ENCODE peak calls at places on chromosomes 1 and 21, in seven cellular contexts. Z, L, C, E, W, A and I are unnamed samples.

GRCh38 chr1:64197076-64197475 is 6.3 kb upstream of the UBE2U start:
- DNase-seq in Z (no peak), L (no peak), C (no peak), E (no peak), W (no peak), A (no peak), I (no peak)

GRCh38 chr21:31526040-31526439 is 133.5 kb upstream of the SOD1 start:
- DNase-seq in Z (no peak), L (peak; percentile 45), C (no peak), E (no peak), W (no peak), A (peak; percentile 75), I (peak; percentile 49)

GRCh38 chr21:15966216-15966615 is 236.4 kb downstream of the USP25 start:
- DNase-seq in Z (no peak), L (no peak), C (no peak), E (no peak), W (no peak), A (no peak), I (no peak)

GRCh38 chr1:186923434-186923833 is 94.7 kb downstream of the PLA2G4A start:
- DNase-seq in Z (no peak), L (no peak), C (no peak), E (no peak), W (no peak), A (no peak), I (no peak)

GRCh38 chr21:34183331-34183928 is 110.1 kb downstream of the MRPS6 start:
- DNase-seq in Z (no peak), L (no peak), C (no peak), E (no peak), W (no peak), A (no peak), I (no peak)

GRCh38 chr1:21669287-21670058 is at the start of gene RAP1GAP:
- DNase-seq in Z (no peak), L (no peak), C (peak; percentile 79), E (no peak), W (no peak), A (peak; percentile 82), I (peak; percentile 61)

GRCh38 chr1:230797376-230798186 is 50.4 kb downstream of the CAPN9 start:
- DNase-seq in Z (peak; percentile 73), L (peak; percentile 33), C (peak; percentile 81), E (peak; percentile 81), W (peak; percentile 41), A (peak; percentile 85), I (peak; percentile 72)

GRCh38 chr1:181010789-181011188 is 11.9 kb downstream of the STX6 start:
- DNase-seq in Z (peak; percentile 68), L (no peak), C (no peak), E (no peak), W (no peak), A (no peak), I (no peak)

GRCh38 chr1:161954050-161954449 is 69.6 kb downstream of the OLFML2B start:
- DNase-seq in Z (no peak), L (no peak), C (no peak), E (no peak), W (no peak), A (no peak), I (no peak)

GRCh38 chr1:14949270-14949835 is 204.2 kb upstream of the TMEM51 start:
- DNase-seq in Z (no peak), L (no peak), C (no peak), E (no peak), W (no peak), A (no peak), I (no peak)

GRCh38 chr1:153796786-153797659 is 21.8 kb downstream of the SLC27A3 start:
- DNase-seq in Z (peak; percentile 61), L (peak; percentile 59), C (peak; percentile 83), E (peak; percentile 71), W (peak; percentile 42), A (peak; percentile 94), I (peak; percentile 84)

GRCh38 chr1:99646885-99647284 is 972 bp downstream of the PALMD start:
- DNase-seq in Z (no peak), L (no peak), C (no peak), E (no peak), W (no peak), A (no peak), I (no peak)
- H3K9ac ChIP-seq in Z (no peak overlapping the region), L (peak overlapping the region; percentile 91), C (no peak overlapping the region), E (no peak overlapping the region), W (no peak overlapping the region), A (no peak overlapping the region), I (no peak overlapping the region)

GRCh38 chr1:8026153-8026975 is at the start of gene ERRFI1:
- DNase-seq in Z (peak; percentile 93), L (peak; percentile 93), C (peak; percentile 98), E (peak; percentile 97), W (peak; percentile 83), A (peak; percentile 97), I (peak; percentile 91)
- H3K27ac ChIP-seq in Z (peak within 1 kb of the TSS; percentile 95), L (peak within 1 kb of the TSS; percentile 93), C (peak within 1 kb of the TSS; percentile 48), E (peak within 1 kb of the TSS; percentile 94), W (peak within 1 kb of the TSS; percentile 99), A (peak within 1 kb of the TSS; percentile 78), I (no peak within 1 kb of the TSS)

DNA sequence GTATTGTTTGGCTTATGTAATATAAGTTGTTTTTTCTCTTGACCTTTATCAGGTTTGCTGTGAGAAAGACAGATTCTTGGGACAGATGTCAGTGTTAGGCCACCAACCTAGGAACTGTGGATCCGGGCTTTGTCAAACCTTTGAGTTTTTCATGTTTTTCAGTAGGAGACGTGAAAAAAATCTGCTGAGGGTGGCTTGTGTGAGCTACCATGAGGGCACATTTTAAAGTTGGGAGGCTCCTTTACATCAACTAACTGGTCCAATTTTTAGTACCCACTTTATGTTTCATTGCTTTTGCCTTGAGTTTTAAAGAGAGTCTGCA is 801 bp downstream of the RPS6KC1 start:
- DNase-seq in Z (no peak), L (no peak), C (no peak), E (no peak), W (no peak), A (no peak), I (no peak)
- H3K9ac ChIP-seq in Z (peak overlapping the region; percentile 74), L (peak overlapping the region; percentile 74), C (no peak overlapping the region), E (peak overlapping the region; percentile 36), W (peak overlapping the region; percentile 70), A (peak overlapping the region; percentile 49), I (peak overlapping the region; percentile 39)

GRCh38 chr1:6259491-6260362 is 1.2 kb downstream of the GPR153 start:
- DNase-seq in Z (peak; percentile 72), L (peak; percentile 84), C (peak; percentile 94), E (peak; percentile 81), W (peak; percentile 37), A (peak; percentile 91), I (peak; percentile 87)

GRCh38 chr1:6261615-6261995 is 707 bp upstream of the GPR153 start:
- DNase-seq in Z (no peak), L (peak; percentile 10), C (peak; percentile 74), E (no peak), W (no peak), A (peak; percentile 82), I (peak; percentile 75)

GRCh38 chr1:6260961-6261614 is at the start of gene GPR153:
- DNase-seq in Z (no peak), L (peak; percentile 54), C (peak; percentile 89), E (peak; percentile 36), W (no peak), A (peak; percentile 80), I (peak; percentile 60)

GRCh38 chr1:6258675-6259074 is 2.2 kb downstream of the GPR153 start:
- DNase-seq in Z (no peak), L (peak; percentile 81), C (no peak), E (no peak), W (no peak), A (no peak), I (no peak)

GRCh38 chr1:6260433-6260934 is 414 bp downstream of the GPR153 start:
- DNase-seq in Z (no peak), L (peak; percentile 28), C (peak; percentile 69), E (no peak), W (no peak), A (peak; percentile 70), I (no peak)
- H3K27ac ChIP-seq in Z (no peak overlapping the region), L (peak overlapping the region; percentile 10), C (no peak overlapping the region), E (no peak overlapping the region), W (peak overlapping the region; percentile 61), A (no peak overlapping the region), I (no peak overlapping the region)

DNA sequence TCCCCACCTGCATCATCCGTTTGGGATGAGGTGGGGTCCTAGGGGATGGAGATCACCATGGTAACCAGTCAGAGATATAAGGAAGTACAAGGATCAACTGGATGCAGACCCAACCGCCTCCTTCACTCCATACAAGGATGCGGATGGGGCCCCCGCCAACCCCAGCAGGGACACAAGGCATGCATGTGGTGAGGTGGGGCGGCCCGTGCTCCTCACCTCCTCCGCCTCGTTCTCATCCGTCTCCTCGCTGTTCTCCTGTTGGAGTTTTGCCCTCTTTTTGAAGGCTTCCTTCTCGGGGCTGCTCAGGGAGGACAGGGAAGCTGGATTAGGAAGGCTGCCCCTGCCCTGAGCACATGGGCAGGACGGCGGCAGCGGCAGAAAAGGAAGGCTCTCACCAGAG is 23.8 kb downstream of the KIF21B start:
- DNase-seq in Z (no peak), L (no peak), C (no peak), E (no peak), W (no peak), A (no peak), I (no peak)
- H3K9ac ChIP-seq in Z (no peak overlapping the region), L (no peak overlapping the region), C (no peak overlapping the region), E (no peak overlapping the region), W (no peak overlapping the region), A (no peak overlapping the region), I (no peak overlapping the region)

DNA sequence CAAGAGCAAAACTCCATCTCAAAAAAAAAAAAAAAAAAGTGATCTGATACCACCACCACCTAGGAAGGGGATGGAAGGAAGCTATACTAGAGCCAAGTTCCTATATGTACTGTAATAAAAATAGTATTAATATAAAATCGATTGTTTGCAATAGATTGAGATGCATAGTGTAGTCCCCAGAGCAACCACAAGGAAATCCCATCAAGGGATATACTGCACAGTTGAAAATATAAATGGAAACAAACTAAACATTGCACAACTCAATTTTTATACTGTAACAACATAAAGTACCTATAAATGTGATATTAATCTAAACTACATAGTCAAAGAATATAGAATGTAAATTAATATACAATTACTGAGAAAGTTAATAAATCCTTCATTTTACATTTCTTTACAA is 20.9 kb upstream of the PSMG1 start:
- DNase-seq in Z (no peak), L (no peak), C (no peak), E (no peak), W (no peak), A (no peak), I (no peak)
- H3K27ac ChIP-seq in Z (no peak overlapping the region), L (no peak overlapping the region), C (no peak overlapping the region), E (no peak overlapping the region), W (no peak overlapping the region), A (no peak overlapping the region), I (no peak overlapping the region)